ENCODE peak calls at places on chromosome 14, in four cellular contexts. V is HTR-8/SVneo, H is AG09309, M is GM04504. P is an unnamed sample.

GRCh38 chr14:57480044-57480443 is 13.6 kb downstream of the CCDC198 start:
- DNase-seq in V (no peak), H (peak), M (peak), P (peak)

GRCh38 chr14:73460691-73461127 is 2.4 kb upstream of the NUMB start:
- DNase-seq in V (no peak), H (no peak), M (peak), P (peak)

GRCh38 chr14:22039938-22040780 is 366.5 kb upstream of the OR4E1 start:
- DNase-seq in V (no peak), H (no peak), M (no peak), P (peak)

GRCh38 chr14:74083784-74084276 is 423 bp downstream of the ALDH6A1 start:
- DNase-seq in V (no peak), H (no peak), M (no peak), P (no peak)

GRCh38 chr14:52349731-52350130 is 35.6 kb downstream of the PTGER2 start:
- DNase-seq in V (no peak), H (no peak), M (no peak), P (no peak)

GRCh38 chr14:94356379-94357056 is 31.9 kb downstream of the SERPINA1 start:
- DNase-seq in V (no peak), H (no peak), M (no peak), P (no peak)

GRCh38 chr14:58082011-58082410 is 70.0 kb downstream of the ARMH4 start:
- DNase-seq in V (no peak), H (no peak), M (no peak), P (no peak)

GRCh38 chr14:44149597-44149996 is 357.5 kb downstream of the FSCB start:
- DNase-seq in V (peak), H (no peak), M (no peak), P (peak)

GRCh38 chr14:32711103-32711680 is 227.5 kb upstream of the NPAS3 start:
- DNase-seq in V (peak), H (no peak), M (no peak), P (peak)

GRCh38 chr14:72700338-72701231 is 193.3 kb downstream of the DPF3 start:
- DNase-seq in V (no peak), H (no peak), M (no peak), P (no peak)

GRCh38 chr14:104822821-104823615 is 22.1 kb downstream of the ZBTB42 start:
- DNase-seq in V (no peak), H (no peak), M (no peak), P (no peak)

GRCh38 chr14:33404054-33404453 is 465.4 kb downstream of the NPAS3 start:
- DNase-seq in V (peak), H (peak), M (peak), P (no peak)

GRCh38 chr14:89956294-89957009 is 725 bp downstream of the TDP1 start:
- DNase-seq in V (peak), H (peak), M (peak), P (peak)

GRCh38 chr14:28762949-28763313 is 3.7 kb upstream of the FOXG1 start:
- DNase-seq in V (no peak), H (no peak), M (no peak), P (no peak)

GRCh38 chr14:104517426-104517825 is 62.1 kb upstream of the C14orf180 start:
- DNase-seq in V (no peak), H (no peak), M (no peak), P (no peak)

GRCh38 chr14:86003998-86004397 is 474.1 kb downstream of the FLRT2 start:
- DNase-seq in V (no peak), H (no peak), M (peak), P (no peak)

GRCh38 chr14:22623047-22623446 is 21.1 kb downstream of the OR6J1 start:
- DNase-seq in V (no peak), H (no peak), M (no peak), P (no peak)

GRCh38 chr14:85537526-85537925 is 7.6 kb downstream of the FLRT2 start:
- DNase-seq in V (no peak), H (no peak), M (no peak), P (no peak)

GRCh38 chr14:71142375-71143038 is 235.2 kb downstream of the PCNX1 start:
- DNase-seq in V (peak), H (peak), M (peak), P (no peak)

GRCh38 chr14:38867561-38868150 is 235.4 kb downstream of the SEC23A start:
- DNase-seq in V (peak), H (peak), M (peak), P (peak)

GRCh38 chr14:97634786-97635185 is 837.6 kb downstream of the VRK1 start:
- DNase-seq in V (no peak), H (no peak), M (no peak), P (no peak)

GRCh38 chr14:60655898-60656754 is 6.8 kb upstream of the SIX1 start:
- DNase-seq in V (no peak), H (no peak), M (no peak), P (peak)

GRCh38 chr14:21050597-21050996 is 7.0 kb upstream of the RNASE8 start:
- DNase-seq in V (no peak), H (no peak), M (no peak), P (no peak)

GRCh38 chr14:35338731-35339405 is 46.7 kb downstream of the PSMA6 start:
- DNase-seq in V (no peak), H (no peak), M (no peak), P (no peak)

GRCh38 chr14:106877527-106877926 is 1351.1 kb downstream of the TMEM121 start:
- DNase-seq in V (no peak), H (no peak), M (no peak), P (no peak)

GRCh38 chr14:103718572-103718971 is 3.0 kb downstream of the ZFYVE21 start:
- DNase-seq in V (no peak), H (no peak), M (no peak), P (no peak)

P was measured in Karpas-422.